ENCODE peak calls at places on chromosomes 4 and X, in four cellular contexts. E is hypothalamus; C is GM12865; X is activated T-helper 1 cell treated with anti-CD3 and anti-CD28 coated beads, Interleukin-2, amount 50 U/mL, for 16 hours. L is an unnamed sample.

GRCh38 chr4:13783800-13784411 is 156.4 kb upstream of the BOD1L1 start:
- DNase-seq in E (no peak), C (peak; percentile 26), X (no peak), L (no peak)

GRCh38 chr4:76526585-76526990 is 91.6 kb downstream of the SHROOM3 start:
- DNase-seq in E (no peak), C (no peak), X (no peak), L (no peak)

GRCh38 chr4:8195841-8196460 is 3.1 kb upstream of the SH3TC1 start:
- DNase-seq in E (no peak), X (no peak), C (no peak), L (no peak)

GRCh38 chrX:109847257-109848187 is 114.5 kb upstream of the ACSL4 start:
- DNase-seq in C (no peak), E (no peak), X (no peak), L (no peak)

GRCh38 chr4:2930821-2931764 is 32.1 kb downstream of the NOP14 start:
- DNase-seq in C (no peak), E (no peak), X (no peak), L (no peak)

GRCh38 chrX:37815366-37815765 is 32.0 kb downstream of the DYNLT3 start:
- DNase-seq in X (no peak), C (no peak), E (no peak), L (no peak)

GRCh38 chr4:98653006-98653405 is 5.4 kb downstream of the TSPAN5 start:
- DNase-seq in E (no peak), X (no peak), C (no peak), L (no peak)

GRCh38 chr4:2927696-2928075 is 35.5 kb downstream of the NOP14 start:
- DNase-seq in C (no peak), E (no peak), X (no peak), L (no peak)

GRCh38 chr4:184475096-184475461 is 729 bp upstream of the IRF2 start:
- DNase-seq in E (peak; percentile 70), X (peak; percentile 51), C (peak; percentile 76), L (no peak)

GRCh38 chr4:100016191-100016590 is 66.1 kb upstream of the H2AZ1 start:
- DNase-seq in X (no peak), C (no peak), E (no peak), L (no peak)

GRCh38 chr4:126512998-126513397 is 1119.8 kb upstream of the INTU start:
- DNase-seq in X (no peak), C (no peak), E (no peak), L (no peak)

GRCh38 chr4:145195167-145195952 is 15.0 kb upstream of the OTUD4 start:
- DNase-seq in E (no peak), C (peak; percentile 80), X (no peak), L (no peak)

GRCh38 chrX:41737065-41737464 is 13.1 kb downstream of the GPR82 start:
- DNase-seq in C (no peak), E (no peak), X (no peak), L (no peak)

GRCh38 chr4:52290468-52290867 is 239.4 kb downstream of the SPATA18 start:
- DNase-seq in C (no peak), X (no peak), E (no peak), L (no peak)

GRCh38 chr4:156377036-156377700 is 423.5 kb upstream of the CTSO start:
- DNase-seq in E (no peak), C (no peak), X (no peak), L (no peak)

GRCh38 chr4:85409251-85409650 is 65.7 kb upstream of the ARHGAP24 start:
- DNase-seq in X (no peak), E (no peak), C (no peak), L (no peak)

GRCh38 chr4:71377561-71377960 is 38.7 kb downstream of the SLC4A4 start:
- DNase-seq in C (no peak), X (no peak), E (no peak), L (no peak)

GRCh38 chrX:121782976-121783375 is 735.6 kb downstream of the GLUD2 start:
- DNase-seq in E (no peak), C (no peak), X (no peak), L (no peak)

GRCh38 chrX:72201836-72202536 is 20.4 kb downstream of the PIN4 start:
- DNase-seq in C (no peak), E (no peak), X (no peak), L (no peak)

GRCh38 chr4:56641494-56642051 is 39.5 kb downstream of the HOPX start:
- DNase-seq in E (no peak), X (no peak), C (no peak), L (no peak)

L was measured in activated CD4-positive, CD25-positive, alpha-beta regulatory T cell treated with anti-CD3 and anti-CD28 coated beads, Interleukin-2, amount 50 U/mL, for 16 hours.